ENCODE peak calls at places on chromosome 5, in eight cellular contexts. One of them, this sample, is unnamed. For H3K4me1, the result is how much of the 10 kb centered on the place peaks cover.

GRCh38 chr5:178535299-178536175 is 54.7 kb downstream of the COL23A1 start:
- DNase-seq in fibroblast of lung: peak
- DNase-seq in neural progenitor cell: no peak
- DNase-seq in PC-3: no peak
- DNase-seq in H1: no peak
- DNase-seq in mammary epithelial cell: no peak
- DNase-seq in GM23248: peak
- DNase-seq in GM12878: no peak
- DNase-seq in this sample: no peak

GRCh38 chr5:138282918-138283742 is 8.7 kb upstream of the GFRA3 start:
- DNase-seq in neural progenitor cell: peak
- DNase-seq in fibroblast of lung: peak
- DNase-seq in PC-3: peak
- DNase-seq in mammary epithelial cell: peak
- DNase-seq in GM12878: no peak
- DNase-seq in H1: no peak
- DNase-seq in GM23248: peak
- DNase-seq in this sample: peak

GRCh38 chr5:51272957-51273356 is 110.3 kb upstream of the ISL1 start:
- DNase-seq in GM12878: no peak
- DNase-seq in mammary epithelial cell: no peak
- DNase-seq in neural progenitor cell: peak
- DNase-seq in H1: no peak
- DNase-seq in fibroblast of lung: no peak
- DNase-seq in GM23248: no peak
- DNase-seq in PC-3: no peak
- DNase-seq in this sample: peak

GRCh38 chr5:149406203-149406978 is 27.3 kb upstream of the IL17B start:
- DNase-seq in GM12878: no peak
- DNase-seq in mammary epithelial cell: no peak
- DNase-seq in fibroblast of lung: peak
- DNase-seq in neural progenitor cell: peak
- DNase-seq in PC-3: no peak
- DNase-seq in GM23248: peak
- DNase-seq in H1: no peak
- DNase-seq in this sample: peak

GRCh38 chr5:152063004-152063403 is 138.4 kb upstream of the GLRA1 start:
- DNase-seq in PC-3: peak
- DNase-seq in GM23248: no peak
- DNase-seq in fibroblast of lung: no peak
- DNase-seq in H1: no peak
- DNase-seq in neural progenitor cell: no peak
- DNase-seq in mammary epithelial cell: no peak
- DNase-seq in GM12878: no peak
- DNase-seq in this sample: no peak

GRCh38 chr5:172282277-172283019 is 1.1 kb downstream of the UBTD2 start:
- DNase-seq in GM23248: peak
- DNase-seq in mammary epithelial cell: peak
- DNase-seq in neural progenitor cell: no peak
- DNase-seq in PC-3: peak
- DNase-seq in H1: no peak
- DNase-seq in GM12878: no peak
- DNase-seq in fibroblast of lung: peak
- DNase-seq in this sample: no peak

GRCh38 chr5:133086366-133086875 is 34.6 kb downstream of the HSPA4 start:
- DNase-seq in H1: no peak
- DNase-seq in PC-3: no peak
- DNase-seq in mammary epithelial cell: no peak
- DNase-seq in GM12878: no peak
- DNase-seq in fibroblast of lung: peak
- DNase-seq in GM23248: peak
- DNase-seq in neural progenitor cell: no peak
- DNase-seq in this sample: no peak

GRCh38 chr5:158785397-158785796 is 314.3 kb downstream of the EBF1 start:
- DNase-seq in GM12878: no peak
- DNase-seq in H1: no peak
- DNase-seq in neural progenitor cell: no peak
- DNase-seq in mammary epithelial cell: no peak
- DNase-seq in GM23248: peak
- DNase-seq in fibroblast of lung: no peak
- DNase-seq in PC-3: no peak
- DNase-seq in this sample: no peak

GRCh38 chr5:128498844-128499455 is 39.1 kb downstream of the FBN2 start:
- DNase-seq in fibroblast of lung: peak
- DNase-seq in GM12878: no peak
- DNase-seq in GM23248: peak
- DNase-seq in neural progenitor cell: peak
- DNase-seq in mammary epithelial cell: peak
- DNase-seq in PC-3: peak
- DNase-seq in H1: no peak
- DNase-seq in this sample: peak

GRCh38 chr5:80070338-80071056 is 35.3 kb downstream of the THBS4 start:
- DNase-seq in fibroblast of lung: peak
- DNase-seq in H1: no peak
- DNase-seq in neural progenitor cell: no peak
- DNase-seq in mammary epithelial cell: no peak
- DNase-seq in PC-3: no peak
- DNase-seq in GM23248: peak
- DNase-seq in GM12878: peak
- DNase-seq in this sample: no peak

GRCh38 chr5:133827001-133827400 is 141.4 kb downstream of the C5orf15 start:
- DNase-seq in GM23248: no peak
- DNase-seq in H1: no peak
- DNase-seq in GM12878: no peak
- DNase-seq in fibroblast of lung: no peak
- DNase-seq in PC-3: no peak
- DNase-seq in mammary epithelial cell: no peak
- DNase-seq in neural progenitor cell: no peak
- DNase-seq in this sample: no peak

GRCh38 chr5:136075339-136075885 is 46.6 kb downstream of the TGFBI start:
- DNase-seq in mammary epithelial cell: no peak
- DNase-seq in neural progenitor cell: no peak
- DNase-seq in H1: peak
- DNase-seq in PC-3: no peak
- DNase-seq in GM23248: peak
- DNase-seq in fibroblast of lung: no peak
- DNase-seq in GM12878: no peak
- DNase-seq in this sample: peak

GRCh38 chr5:116045821-116046220 is 13.5 kb downstream of the ARL14EPL start:
- DNase-seq in GM12878: no peak
- DNase-seq in mammary epithelial cell: no peak
- DNase-seq in GM23248: no peak
- DNase-seq in PC-3: no peak
- DNase-seq in H1: no peak
- DNase-seq in fibroblast of lung: peak
- DNase-seq in neural progenitor cell: no peak
- DNase-seq in this sample: no peak

GRCh38 chr5:175654807-175655206 is 3.1 kb upstream of the HRH2 start:
- DNase-seq in neural progenitor cell: no peak
- DNase-seq in GM12878: no peak
- DNase-seq in fibroblast of lung: no peak
- DNase-seq in PC-3: peak
- DNase-seq in mammary epithelial cell: no peak
- DNase-seq in H1: no peak
- DNase-seq in GM23248: no peak
- DNase-seq in this sample: no peak

GRCh38 chr5:136998864-136999263 is 500.3 kb downstream of the SPOCK1 start:
- DNase-seq in fibroblast of lung: no peak
- DNase-seq in neural progenitor cell: no peak
- DNase-seq in mammary epithelial cell: no peak
- DNase-seq in GM23248: no peak
- DNase-seq in GM12878: no peak
- DNase-seq in PC-3: no peak
- DNase-seq in H1: no peak
- DNase-seq in this sample: no peak

GRCh38 chr5:104179057-104179456 is 616.5 kb upstream of the NUDT12 start:
- DNase-seq in GM12878: peak
- DNase-seq in fibroblast of lung: peak
- DNase-seq in GM23248: peak
- DNase-seq in H1: peak
- DNase-seq in mammary epithelial cell: peak
- DNase-seq in neural progenitor cell: peak
- DNase-seq in PC-3: peak
- DNase-seq in this sample: peak

GRCh38 chr5:31194892-31195291 is 1.4 kb downstream of the CDH6 start:
- DNase-seq in GM23248: peak
- DNase-seq in GM12878: no peak
- DNase-seq in H1: no peak
- DNase-seq in mammary epithelial cell: peak
- DNase-seq in fibroblast of lung: peak
- DNase-seq in PC-3: peak
- DNase-seq in neural progenitor cell: no peak
- DNase-seq in this sample: no peak

GRCh38 chr5:67092447-67093023 is 104.1 kb downstream of the CD180 start:
- DNase-seq in PC-3: peak
- DNase-seq in fibroblast of lung: no peak
- DNase-seq in neural progenitor cell: no peak
- DNase-seq in H1: no peak
- DNase-seq in GM12878: no peak
- DNase-seq in mammary epithelial cell: no peak
- DNase-seq in GM23248: no peak
- DNase-seq in this sample: no peak

GRCh38 chr5:55218966-55219365 is 8.1 kb downstream of the MCIDAS start:
- DNase-seq in GM12878: no peak
- DNase-seq in H1: no peak
- DNase-seq in fibroblast of lung: no peak
- DNase-seq in neural progenitor cell: no peak
- DNase-seq in PC-3: peak
- DNase-seq in GM23248: no peak
- DNase-seq in mammary epithelial cell: peak
- DNase-seq in this sample: peak

GRCh38 chr5:159128070-159128507 is 28.4 kb upstream of the EBF1 start:
- DNase-seq in H1: no peak
- DNase-seq in mammary epithelial cell: no peak
- DNase-seq in GM23248: no peak
- DNase-seq in fibroblast of lung: no peak
- DNase-seq in neural progenitor cell: no peak
- DNase-seq in PC-3: no peak
- DNase-seq in GM12878: no peak
- DNase-seq in this sample: no peak

GRCh38 chr5:127909078-127909477 is 174.5 kb upstream of the SLC12A2 start:
- DNase-seq in PC-3: peak
- DNase-seq in neural progenitor cell: peak
- DNase-seq in GM23248: peak
- DNase-seq in GM12878: no peak
- DNase-seq in fibroblast of lung: peak
- DNase-seq in mammary epithelial cell: peak
- DNase-seq in H1: no peak
- DNase-seq in this sample: peak

GRCh38 chr5:141525659-141526058 is 36.8 kb downstream of the PCDHGC5 start:
- DNase-seq in H1: no peak
- DNase-seq in fibroblast of lung: no peak
- DNase-seq in GM12878: no peak
- DNase-seq in GM23248: peak
- DNase-seq in PC-3: no peak
- DNase-seq in neural progenitor cell: no peak
- DNase-seq in mammary epithelial cell: no peak
- DNase-seq in this sample: no peak

GRCh38 chr5:139666551-139666950 is 18.4 kb downstream of the CXXC5 start:
- DNase-seq in mammary epithelial cell: no peak
- DNase-seq in GM12878: no peak
- DNase-seq in PC-3: no peak
- DNase-seq in H1: no peak
- DNase-seq in GM23248: peak
- DNase-seq in neural progenitor cell: no peak
- DNase-seq in fibroblast of lung: no peak
- DNase-seq in this sample: no peak

DNA sequence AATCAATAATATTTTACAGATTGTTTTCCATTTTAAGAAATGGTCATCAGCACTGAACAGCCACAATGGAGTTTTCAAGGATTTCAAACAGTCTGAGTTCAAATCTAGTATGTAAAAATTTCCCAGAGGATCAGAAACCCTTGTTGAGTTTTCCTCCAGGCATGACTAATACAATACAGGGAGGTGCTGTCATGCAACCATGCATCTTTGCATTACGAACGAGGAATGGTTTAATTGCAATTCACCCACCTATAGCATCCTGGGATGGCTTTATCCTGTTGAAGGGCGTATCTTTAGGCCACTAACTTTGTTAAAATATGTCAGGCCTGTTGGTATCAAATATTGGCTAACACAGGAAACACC is 196.4 kb downstream of the EFNA5 start:
- DNase-seq in H1: no peak
- DNase-seq in GM12878: no peak
- DNase-seq in fibroblast of lung: no peak
- DNase-seq in PC-3: no peak
- DNase-seq in mammary epithelial cell: no peak
- DNase-seq in GM23248: no peak
- DNase-seq in neural progenitor cell: no peak
- DNase-seq in this sample: no peak
- H3K27ac ChIP-seq in H1: no peak
- H3K27ac ChIP-seq in GM12878: no peak
- H3K27ac ChIP-seq in fibroblast of lung: no peak
- H3K27ac ChIP-seq in PC-3: peak
- H3K27ac ChIP-seq in mammary epithelial cell: peak
- H3K27ac ChIP-seq in GM23248: no peak
- H3K27ac ChIP-seq in neural progenitor cell: no peak
- H3K27ac ChIP-seq in this sample: no peak

GRCh38 chr5:38751103-38751502 is 94.7 kb upstream of the OSMR start:
- DNase-seq in PC-3: peak
- DNase-seq in GM12878: no peak
- DNase-seq in mammary epithelial cell: no peak
- DNase-seq in fibroblast of lung: no peak
- DNase-seq in neural progenitor cell: no peak
- DNase-seq in GM23248: peak
- DNase-seq in H1: no peak
- DNase-seq in this sample: peak
- H3K4me1 ChIP-seq in PC-3: under half
- H3K4me1 ChIP-seq in GM12878: under half
- H3K4me1 ChIP-seq in mammary epithelial cell: under half
- H3K4me1 ChIP-seq in fibroblast of lung: under half
- H3K4me1 ChIP-seq in neural progenitor cell: under half
- H3K4me1 ChIP-seq in GM23248: under half
- H3K4me1 ChIP-seq in H1: under half
- H3K4me1 ChIP-seq in this sample: under half

GRCh38 chr5:176664886-176665285 is 17.6 kb downstream of the TSPAN17 start:
- DNase-seq in PC-3: no peak
- DNase-seq in mammary epithelial cell: no peak
- DNase-seq in H1: no peak
- DNase-seq in GM23248: no peak
- DNase-seq in GM12878: no peak
- DNase-seq in neural progenitor cell: peak
- DNase-seq in fibroblast of lung: no peak
- DNase-seq in this sample: peak
- TF ChIP-seq EZH2 in PC-3: no peak
- TF ChIP-seq EZH2 in mammary epithelial cell: no peak
- TF ChIP-seq EZH2 in H1: no peak
- TF ChIP-seq EZH2 in GM23248: no peak
- TF ChIP-seq EZH2 in GM12878: no peak
- TF ChIP-seq EZH2 in neural progenitor cell: no peak
- TF ChIP-seq EZH2 in fibroblast of lung: no peak
- TF ChIP-seq EZH2 in this sample: no peak

DNA sequence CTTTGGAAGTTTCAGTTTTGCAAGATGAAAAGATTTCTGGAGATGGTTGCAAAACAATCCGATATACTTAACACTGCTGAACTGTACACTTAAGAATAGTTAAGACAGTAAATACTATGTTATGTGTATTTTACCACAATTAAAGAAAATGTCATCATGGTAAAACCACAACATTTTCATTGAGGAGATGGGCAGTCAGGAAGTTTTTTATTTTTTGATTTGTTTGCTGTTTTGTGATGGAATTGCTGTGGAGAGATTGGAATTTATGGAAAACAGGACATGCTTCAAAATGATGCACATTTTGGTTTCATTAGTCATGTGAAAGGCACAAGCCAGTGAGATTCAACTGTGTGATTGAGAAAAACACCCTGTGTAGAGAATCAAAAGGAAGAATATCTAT is 90.5 kb upstream of the AGXT2 start:
- DNase-seq in H1: no peak
- DNase-seq in GM23248: peak
- DNase-seq in GM12878: no peak
- DNase-seq in fibroblast of lung: peak
- DNase-seq in mammary epithelial cell: no peak
- DNase-seq in PC-3: peak
- DNase-seq in neural progenitor cell: no peak
- DNase-seq in this sample: no peak
- H3K27ac ChIP-seq in H1: no peak
- H3K27ac ChIP-seq in GM23248: peak
- H3K27ac ChIP-seq in GM12878: no peak
- H3K27ac ChIP-seq in fibroblast of lung: no peak
- H3K27ac ChIP-seq in mammary epithelial cell: no peak
- H3K27ac ChIP-seq in PC-3: no peak
- H3K27ac ChIP-seq in neural progenitor cell: no peak
- H3K27ac ChIP-seq in this sample: no peak

This sample was measured in GM23338.